ENCODE peak calls at places on chromosomes 11 and 22, in eight cellular contexts. N is MM.1S, J is PC-3, G is uterus, Y is dorsolateral prefrontal cortex, T is cardiac fibroblast, Q is AG04449, U is stomach. B is an unnamed sample.

GRCh38 chr11:120694706-120695105 is 183.2 kb downstream of the GRIK4 start:
- DNase-seq in N (no peak), J (no peak), G (no peak), Y (no peak), T (no peak), Q (no peak), U (no peak), B (no peak)

GRCh38 chr11:112625816-112626215 is 335.4 kb upstream of the NCAM1 start:
- DNase-seq in N (no peak), J (no peak), G (no peak), Y (no peak), T (no peak), Q (no peak), U (no peak), B (no peak)

GRCh38 chr11:102770191-102770590 is 10.2 kb downstream of the MMP10 start:
- DNase-seq in N (no peak), J (peak), G (no peak), Y (no peak), T (no peak), Q (no peak), U (no peak), B (no peak)

GRCh38 chr11:3231851-3232744 is at the start of gene MRGPRE:
- DNase-seq in N (peak), J (no peak), G (peak), Y (no peak), T (no peak), Q (no peak), U (no peak), B (peak)

GRCh38 chr11:44936951-44937543 is 13.6 kb downstream of the TP53I11 start:
- DNase-seq in N (no peak), J (no peak), G (no peak), Y (no peak), T (no peak), Q (no peak), U (no peak), B (no peak)

GRCh38 chr11:80048513-80048912 is 607.7 kb upstream of the TENM4 start:
- DNase-seq in N (no peak), J (no peak), G (no peak), Y (no peak), T (no peak), Q (no peak), U (no peak), B (no peak)

GRCh38 chr11:62602141-62603071 is 741 bp upstream of the MTA2 start:
- DNase-seq in N (no peak), J (peak), G (peak), Y (peak), T (peak), Q (no peak), U (peak), B (peak)

GRCh38 chr11:19987243-19987870 is 172.9 kb downstream of the DBX1 start:
- DNase-seq in N (no peak), J (no peak), G (no peak), Y (no peak), T (peak), Q (no peak), U (no peak), B (no peak)

GRCh38 chr11:69152748-69153446 is 2.8 kb upstream of the SMIM38 start:
- DNase-seq in N (no peak), J (no peak), G (no peak), Y (no peak), T (no peak), Q (no peak), U (no peak), B (no peak)
- H3K4me3 ChIP-seq in N (no peak), J (no peak), G (no peak), Y (no peak), T (no peak), Q (no peak), U (no peak), B (no peak)

GRCh38 chr22:22032099-22032905 is 49.7 kb upstream of the TOP3B start:
- DNase-seq in N (no peak), J (no peak), G (no peak), Y (no peak), T (no peak), Q (no peak), U (no peak), B (no peak)

GRCh38 chr22:22031571-22031970 is 49.0 kb upstream of the TOP3B start:
- DNase-seq in N (no peak), J (no peak), G (no peak), Y (no peak), T (no peak), Q (no peak), U (no peak), B (no peak)

GRCh38 chr22:22032906-22033802 is 50.6 kb upstream of the TOP3B start:
- DNase-seq in N (no peak), J (no peak), G (no peak), Y (no peak), T (no peak), Q (no peak), U (no peak), B (no peak)

GRCh38 chr22:22031183-22031560 is 48.6 kb upstream of the TOP3B start:
- DNase-seq in N (peak), J (no peak), G (no peak), Y (no peak), T (no peak), Q (no peak), U (no peak), B (no peak)

GRCh38 chr22:22030493-22031182 is 48.1 kb upstream of the TOP3B start:
- DNase-seq in N (peak), J (no peak), G (peak), Y (no peak), T (peak), Q (no peak), U (no peak), B (no peak)
- TF ChIP-seq CTCF in N (peak), J (peak), G (no peak), Y (no peak), T (peak), Q (peak), U (no peak), B (peak)

GRCh38 chr11:128474036-128474874 is 113.1 kb downstream of the ETS1 start:
- DNase-seq in N (no peak), J (no peak), G (no peak), Y (no peak), T (no peak), Q (no peak), U (no peak), B (no peak)
- H3K4me3 ChIP-seq in N (no peak), J (no peak), G (no peak), Y (no peak), T (no peak), Q (no peak), U (peak), B (no peak)

DNA sequence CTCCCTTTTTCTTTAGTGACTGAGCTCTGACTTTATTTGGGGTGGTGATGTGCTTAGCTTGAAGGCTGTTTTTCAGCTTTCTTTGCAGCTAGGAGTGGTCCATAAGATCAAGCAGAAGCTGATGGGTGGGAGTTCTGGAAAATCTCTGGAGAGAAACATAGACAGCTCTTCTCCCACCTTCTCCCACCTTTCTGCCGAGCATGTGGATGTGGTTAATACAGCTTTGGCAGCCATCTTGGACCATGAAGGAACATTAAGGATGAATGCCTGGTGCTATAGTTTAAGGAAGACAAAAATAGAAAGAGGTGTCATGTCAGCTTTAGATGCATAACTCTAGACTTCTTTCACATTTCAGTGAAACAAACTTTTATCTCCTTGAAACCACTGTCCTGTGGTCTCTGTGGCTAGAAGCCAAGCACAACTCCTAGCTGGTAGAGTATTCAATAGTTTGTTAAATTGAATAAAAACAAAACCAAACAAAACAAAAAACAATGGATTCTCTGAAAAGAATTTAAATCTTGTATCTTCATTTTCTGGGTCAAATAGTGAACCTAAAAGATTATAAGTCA is 203.6 kb upstream of the SESN3 start:
- DNase-seq in N (peak), J (no peak), G (no peak), Y (no peak), T (no peak), Q (no peak), U (no peak), B (no peak)
- TF ChIP-seq CTCF in N (no peak), J (no peak), G (no peak), Y (no peak), T (no peak), Q (no peak), U (no peak), B (no peak)

GRCh38 chr11:61589961-61590360 is 9.1 kb upstream of the SYT7 start:
- DNase-seq in N (no peak), J (no peak), G (no peak), Y (no peak), T (no peak), Q (no peak), U (no peak), B (no peak)

GRCh38 chr11:61587951-61588695 is 7.2 kb upstream of the SYT7 start:
- DNase-seq in N (no peak), J (peak), G (peak), Y (no peak), T (no peak), Q (no peak), U (peak), B (peak)

GRCh38 chr11:61585115-61585514 is 4.2 kb upstream of the SYT7 start:
- DNase-seq in N (no peak), J (no peak), G (no peak), Y (no peak), T (no peak), Q (no peak), U (no peak), B (no peak)

GRCh38 chr11:61587541-61587941 is 6.7 kb upstream of the SYT7 start:
- DNase-seq in N (no peak), J (peak), G (peak), Y (peak), T (peak), Q (no peak), U (peak), B (peak)

DNA sequence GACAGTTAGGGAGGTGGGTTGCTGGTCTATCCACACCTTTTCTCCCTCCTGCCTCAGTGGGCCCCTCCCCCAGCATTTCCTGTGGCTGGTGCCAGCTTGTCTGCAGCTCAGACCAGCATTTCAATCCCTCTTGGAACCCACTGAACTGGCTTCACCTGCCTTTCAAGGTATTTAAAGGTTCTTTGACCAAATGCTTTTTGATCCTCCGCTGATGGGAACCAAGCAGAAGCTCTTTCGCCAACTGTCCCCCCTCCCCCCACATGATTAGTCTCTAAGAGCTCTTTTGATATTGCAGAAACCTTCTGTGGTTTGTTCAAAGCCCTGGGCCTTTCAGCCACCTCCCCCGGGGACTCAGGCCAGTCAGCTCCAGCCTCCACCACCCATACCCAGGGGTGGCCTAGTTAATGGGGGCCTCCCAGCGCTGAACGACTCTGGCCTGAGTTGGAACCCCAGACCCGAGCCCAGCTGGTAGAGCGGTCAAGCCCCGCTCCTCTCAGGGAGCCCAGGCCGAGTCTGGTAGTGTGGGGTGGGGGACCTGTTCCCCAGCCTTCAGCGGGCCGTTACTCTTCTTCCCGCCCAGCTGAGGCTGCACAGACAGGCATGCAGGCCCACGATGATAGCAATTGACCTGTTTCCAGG is 6.0 kb upstream of the SYT7 start:
- DNase-seq in N (no peak), J (peak), G (no peak), Y (no peak), T (no peak), Q (no peak), U (no peak), B (no peak)
- H3K4me3 ChIP-seq in N (no peak), J (peak), G (peak), Y (peak), T (no peak), Q (no peak), U (peak), B (peak)

GRCh38 chr11:86798988-86799387 is 1.4 kb upstream of the PRSS23 start:
- DNase-seq in N (no peak), J (peak), G (peak), Y (no peak), T (peak), Q (no peak), U (no peak), B (peak)
- TF ChIP-seq CTCF in N (no peak), J (no peak), G (no peak), Y (no peak), T (peak), Q (no peak), U (no peak), B (no peak)